ENCODE peak calls at places on chromosomes 13 and 19, in nine cellular contexts. H is activated T-cell treated with anti-CD3 and anti-CD28 coated beads, Interleukin-2, amount 50 U/mL, for 72 hours; K is activated CD8-positive, alpha-beta T cell treated with anti-CD3 and anti-CD28 coated beads, Interleukin-2, amount 10 ng/mL, durations not matched to agents 7 days and 5 days; G is mucosa of descending colon; W is pancreas; T is stimulated activated memory B cell treated with anti-CD40 and anti-IgM and Interleukin-4, amounts not matched to agents 10 μg/mL and 1 μg/mL and 100 μg/mL, for 72 hours; F is activated naive CD8-positive, alpha-beta T cell treated with anti-CD3 and anti-CD28 coated beads, Interleukin-2, amount 10 ng/mL, durations not matched to agents 7 days and 5 days; Z is activated CD8-positive, alpha-beta memory T cell treated with anti-CD3 and anti-CD28 coated beads, Interleukin-2, amount 10 ng/mL, durations not matched to agents 7 days and 5 days; M is naive thymus-derived CD8-positive, alpha-beta T cell. C is an unnamed sample.

GRCh38 chr19:47633516-47633915 is 24.6 kb downstream of the BICRA start:
- ATAC-seq in W (peak), F (no peak), G (peak), K (no peak), Z (no peak), M (no peak), T (no peak), H (no peak), C (no peak)

GRCh38 chr19:29622191-29623070 is 16.3 kb downstream of the POP4 start:
- ATAC-seq in M (peak), Z (peak), T (peak), G (no peak), K (peak), W (no peak), F (peak), H (peak), C (peak)

GRCh38 chr19:46478356-46478986 is 7.1 kb upstream of the PNMA8A start:
- ATAC-seq in K (peak), Z (peak), T (no peak), H (peak), F (peak), G (peak), W (no peak), M (peak), C (peak)

GRCh38 chr19:34639491-34640085 is 37.4 kb downstream of the SCGB2B2 start:
- ATAC-seq in T (peak), H (peak), G (peak), K (no peak), W (peak), F (no peak), Z (peak), M (peak), C (peak)

GRCh38 chr19:19109601-19110000 is 28.7 kb downstream of the TMEM161A start:
- ATAC-seq in H (no peak), W (no peak), G (no peak), K (no peak), F (no peak), M (no peak), Z (no peak), T (no peak), C (no peak)

GRCh38 chr13:79779761-79780160 is 298.8 kb downstream of the NDFIP2 start:
- ATAC-seq in K (no peak), Z (no peak), T (no peak), F (no peak), M (no peak), G (peak), H (no peak), W (peak), C (no peak)

GRCh38 chr13:40615619-40616018 is 50.8 kb downstream of the FOXO1 start:
- ATAC-seq in K (no peak), G (no peak), H (no peak), T (no peak), F (no peak), M (no peak), Z (no peak), W (no peak), C (no peak)

GRCh38 chr13:44017756-44018309 is 138.1 kb downstream of the LACC1 start:
- ATAC-seq in W (no peak), K (no peak), F (no peak), Z (no peak), T (no peak), G (no peak), M (no peak), H (no peak), C (no peak)

GRCh38 chr13:110448230-110448629 is 113.3 kb downstream of the RAB20 start:
- ATAC-seq in T (no peak), Z (no peak), F (no peak), G (no peak), M (no peak), K (no peak), W (no peak), H (no peak), C (no peak)

GRCh38 chr19:5707576-5708575 is 12.1 kb downstream of the LONP1 start:
- ATAC-seq in T (no peak), G (no peak), M (peak), H (no peak), Z (no peak), F (no peak), W (no peak), K (peak), C (peak)

GRCh38 chr13:75738841-75739240 is 102.7 kb downstream of the LMO7 start:
- ATAC-seq in W (no peak), K (no peak), Z (no peak), H (no peak), G (no peak), M (no peak), F (no peak), T (no peak), C (no peak)

GRCh38 chr13:36807616-36808015 is 11.4 kb upstream of the RFXAP start:
- ATAC-seq in T (no peak), F (no peak), H (no peak), G (no peak), W (no peak), M (no peak), K (no peak), Z (no peak), C (no peak)

GRCh38 chr19:16017138-16017490 is 59.2 kb upstream of the TPM4 start:
- ATAC-seq in G (no peak), H (no peak), W (no peak), T (no peak), M (no peak), K (no peak), F (no peak), Z (no peak), C (no peak)

GRCh38 chr19:14318873-14319272 is 62.4 kb upstream of the ADGRE5 start:
- ATAC-seq in H (no peak), F (no peak), K (no peak), Z (no peak), T (no peak), M (no peak), G (peak), W (no peak), C (no peak)

GRCh38 chr19:13982773-13983172 is 23.3 kb downstream of the RFX1 start:
- ATAC-seq in K (no peak), Z (no peak), T (no peak), G (no peak), W (no peak), M (no peak), H (no peak), F (no peak), C (no peak)

GRCh38 chr13:106156468-106156867 is 379.0 kb downstream of the EFNB2 start:
- ATAC-seq in W (no peak), F (no peak), H (no peak), M (no peak), K (no peak), G (peak), T (no peak), Z (no peak), C (no peak)

GRCh38 chr19:50830266-50831025 is 2.9 kb downstream of the KLK15 start:
- ATAC-seq in K (no peak), W (no peak), H (no peak), G (peak), M (no peak), Z (no peak), F (no peak), T (peak), C (no peak)

GRCh38 chr19:7763696-7764095 is 653 bp downstream of the CLEC4M start:
- ATAC-seq in K (no peak), G (no peak), H (no peak), M (no peak), F (no peak), W (no peak), T (no peak), Z (no peak), C (no peak)

GRCh38 chr13:32736648-32737047 is 150.4 kb downstream of the PDS5B start:
- ATAC-seq in W (peak), G (peak), F (no peak), H (no peak), K (no peak), T (no peak), Z (no peak), M (peak), C (no peak)

GRCh38 chr13:99370476-99371272 is 63.5 kb upstream of the GPR183 start:
- ATAC-seq in F (no peak), Z (no peak), W (no peak), M (peak), G (no peak), H (peak), T (no peak), K (no peak), C (peak)

GRCh38 chr19:6886272-6886671 is 1.1 kb upstream of the ADGRE1 start:
- ATAC-seq in T (no peak), M (no peak), Z (no peak), H (no peak), W (no peak), K (no peak), F (no peak), G (no peak), C (no peak)

GRCh38 chr13:34076943-34077703 is 259.2 kb downstream of the RFC3 start:
- ATAC-seq in K (no peak), F (no peak), T (no peak), G (no peak), H (no peak), M (no peak), Z (no peak), W (peak), C (no peak)